ENCODE peak calls at places on chromosomes 4 and X, in eight cellular contexts. V is A549; C is CD8-positive, alpha-beta memory T cell; J is foreskin keratinocyte; R is breast epithelium; W is NT2/D1; S is psoas muscle; T is right lobe of liver. F is an unnamed sample. For H3K4me1, the result is how much of the 10 kb centered on the place peaks cover.

GRCh38 chr4:7095611-7096155 is 27.8 kb upstream of the GRPEL1 start:
- DNase-seq in V (no peak), C (no peak), J (no peak), R (no peak), W (no peak), S (no peak), T (no peak), F (no peak)

GRCh38 chrX:38806054-38806389 is 4.8 kb downstream of the MID1IP1 start:
- DNase-seq in V (peak), C (no peak), J (no peak), R (no peak), W (no peak), S (peak), T (peak), F (no peak)

GRCh38 chrX:152821145-152821765 is 9.3 kb downstream of the CETN2 start:
- DNase-seq in V (peak), C (no peak), J (peak), R (no peak), W (peak), S (no peak), T (peak), F (no peak)

GRCh38 chr4:53779025-53779424 is 187.7 kb upstream of the LNX1 start:
- DNase-seq in V (no peak), C (no peak), J (no peak), R (no peak), W (no peak), S (no peak), T (no peak), F (no peak)

GRCh38 chr4:43132010-43132582 is 239.6 kb downstream of the GRXCR1 start:
- DNase-seq in V (peak), C (no peak), J (peak), R (no peak), W (peak), S (peak), T (peak), F (peak)

GRCh38 chr4:65623509-65623908 is 46.8 kb downstream of the EPHA5 start:
- DNase-seq in V (no peak), C (no peak), J (peak), R (no peak), W (no peak), S (no peak), T (no peak), F (no peak)

GRCh38 chr4:179804440-179804839 is 2362.2 kb upstream of the AGA start:
- DNase-seq in V (no peak), C (no peak), J (no peak), R (no peak), W (no peak), S (no peak), T (no peak), F (no peak)

GRCh38 chr4:38114435-38114834 is 154.2 kb downstream of the PTTG2 start:
- DNase-seq in V (no peak), C (no peak), J (no peak), R (no peak), W (no peak), S (no peak), T (no peak), F (no peak)

GRCh38 chr4:175386776-175387507 is 425.1 kb downstream of the GPM6A start:
- DNase-seq in V (no peak), C (no peak), J (no peak), R (no peak), W (peak), S (no peak), T (no peak), F (no peak)

GRCh38 chr4:5707366-5708133 is 809 bp downstream of the EVC2 start:
- DNase-seq in V (no peak), C (no peak), J (no peak), R (no peak), W (no peak), S (no peak), T (no peak), F (no peak)

GRCh38 chr4:95190751-95191436 is 357.9 kb downstream of the UNC5C start:
- DNase-seq in V (no peak), C (no peak), J (peak), R (no peak), W (no peak), S (no peak), T (no peak), F (no peak)

GRCh38 chr4:142925161-142925560 is 79.1 kb upstream of the INPP4B start:
- DNase-seq in V (no peak), C (no peak), J (no peak), R (no peak), W (no peak), S (no peak), T (no peak), F (no peak)

GRCh38 chr4:176193126-176193525 is 2.3 kb downstream of the SPATA4 start:
- DNase-seq in V (no peak), C (no peak), J (peak), R (no peak), W (no peak), S (no peak), T (no peak), F (no peak)

GRCh38 chrX:133697656-133698055 is 282.4 kb upstream of the GPC4 start:
- DNase-seq in V (no peak), C (no peak), J (no peak), R (no peak), W (no peak), S (no peak), T (no peak), F (no peak)

GRCh38 chrX:133699023-133699728 is 283.9 kb upstream of the GPC4 start:
- DNase-seq in V (no peak), C (no peak), J (no peak), R (no peak), W (no peak), S (no peak), T (no peak), F (no peak)

GRCh38 chrX:133702230-133702629 is 283.2 kb downstream of the GPC3 start:
- DNase-seq in V (no peak), C (no peak), J (no peak), R (no peak), W (no peak), S (no peak), T (no peak), F (no peak)

DNA sequence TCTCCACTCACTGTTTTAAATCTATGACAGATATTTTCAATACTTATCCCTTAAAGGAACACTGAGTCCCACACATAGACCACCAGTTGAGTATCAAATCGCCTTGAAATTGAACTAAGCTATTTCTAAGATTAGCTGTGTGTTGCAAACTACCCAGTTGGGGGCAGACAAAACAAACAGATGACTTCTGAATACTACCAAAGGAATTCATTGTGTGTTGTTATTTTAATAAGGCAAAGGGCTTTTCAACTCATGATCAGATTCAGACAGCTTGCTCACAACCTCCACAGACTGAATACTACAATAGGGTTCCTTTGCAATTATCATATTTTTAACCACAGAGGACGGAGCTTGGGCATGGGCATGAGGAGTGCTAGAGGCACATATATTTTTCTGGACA is 283.0 kb upstream of the GPC4 start:
- DNase-seq in V (no peak), C (no peak), J (peak), R (no peak), W (no peak), S (no peak), T (no peak), F (no peak)
- H3K4me1 ChIP-seq in V (under half), C (under half), J (under half), R (under half), W (under half), S (under half), T (under half), F (under half)

GRCh38 chr4:77179512-77179911 is 22.5 kb downstream of the CCNG2 start:
- DNase-seq in V (no peak), C (no peak), J (no peak), R (no peak), W (no peak), S (no peak), T (no peak), F (no peak)
- H3K4me1 ChIP-seq in V (under half), C (under half), J (under half), R (under half), W (under half), S (under half), T (under half), F (under half)

DNA sequence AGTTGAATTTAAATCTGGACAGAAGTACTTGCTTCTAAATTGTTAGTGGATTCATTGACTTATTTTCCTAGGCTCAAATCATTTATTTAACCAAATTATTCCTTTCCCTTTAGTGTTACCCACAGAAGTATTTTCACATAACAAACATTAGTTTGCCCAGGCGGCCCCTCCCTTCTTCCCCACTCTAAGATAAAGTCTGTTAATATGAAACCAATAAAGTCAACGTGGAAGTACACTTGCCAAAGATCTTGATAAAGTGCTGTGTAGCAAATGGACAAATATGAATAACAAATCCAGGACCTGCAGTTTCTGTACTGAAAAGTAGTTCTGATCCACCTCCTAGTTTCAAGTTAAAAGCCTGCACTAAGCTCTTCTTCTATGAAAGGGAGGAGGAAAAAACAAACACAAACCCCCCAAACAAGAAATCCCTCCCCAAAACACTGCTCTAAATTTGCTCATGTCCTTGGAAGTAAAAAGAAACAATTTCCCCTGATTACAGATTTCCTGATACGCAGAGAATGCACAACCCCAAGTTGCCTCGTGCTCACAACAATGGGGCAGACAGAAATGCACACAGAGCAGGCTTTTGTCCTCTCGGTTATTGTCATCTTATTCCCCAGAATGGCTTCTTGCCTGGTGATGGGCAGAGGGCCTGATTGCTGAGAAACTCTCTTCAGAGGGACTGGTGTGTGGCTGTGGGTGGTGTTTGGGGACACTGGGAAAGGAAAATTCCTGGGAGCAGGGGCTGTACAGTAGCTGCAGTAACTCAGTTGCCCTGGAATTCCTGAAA is 23.2 kb downstream of the TMSB4X start:
- DNase-seq in V (no peak), C (no peak), J (no peak), R (no peak), W (no peak), S (no peak), T (no peak), F (no peak)
- H3K4me1 ChIP-seq in V (half or more), C (half or more), J (under half), R (under half), W (under half), S (under half), T (under half), F (half or more)

GRCh38 chr4:2689825-2690700 is 66.1 kb downstream of the TNIP2 start:
- DNase-seq in V (no peak), C (no peak), J (no peak), R (no peak), W (no peak), S (peak), T (no peak), F (no peak)

GRCh38 chr4:2691952-2692435 is 64.1 kb downstream of the TNIP2 start:
- DNase-seq in V (no peak), C (no peak), J (no peak), R (no peak), W (no peak), S (no peak), T (no peak), F (no peak)

GRCh38 chr4:2689114-2689513 is 67.0 kb downstream of the TNIP2 start:
- DNase-seq in V (no peak), C (no peak), J (no peak), R (no peak), W (no peak), S (no peak), T (no peak), F (no peak)

GRCh38 chr4:2688697-2689096 is 67.4 kb downstream of the TNIP2 start:
- DNase-seq in V (no peak), C (no peak), J (no peak), R (no peak), W (no peak), S (no peak), T (no peak), F (no peak)

DNA sequence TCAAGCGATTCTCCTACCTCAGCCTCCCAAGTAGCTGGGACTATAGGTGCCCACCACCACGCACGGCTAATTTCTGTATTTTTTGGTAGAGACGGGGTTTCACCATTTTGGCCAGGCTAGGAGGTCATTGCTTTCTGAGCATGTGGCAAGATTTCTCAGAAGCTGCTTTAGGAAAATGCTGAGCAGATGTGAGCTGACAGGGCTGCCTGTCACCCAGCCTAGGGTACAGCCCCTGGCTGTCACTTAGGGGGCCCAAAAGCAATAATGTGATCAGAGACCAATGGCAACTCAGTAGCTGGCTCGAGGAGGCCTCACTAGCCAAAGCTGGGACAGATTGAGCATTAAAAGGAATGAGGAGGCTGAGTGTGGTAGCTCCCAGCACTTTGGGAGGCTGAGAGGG is 64.8 kb downstream of the TNIP2 start:
- DNase-seq in V (no peak), C (no peak), J (no peak), R (no peak), W (no peak), S (no peak), T (no peak), F (no peak)
- H3K4me1 ChIP-seq in V (under half), C (under half), J (under half), R (under half), W (under half), S (under half), T (under half), F (under half)

GRCh38 chr4:123787710-123788109 is 391.1 kb downstream of the SPRY1 start:
- DNase-seq in V (no peak), C (no peak), J (no peak), R (no peak), W (no peak), S (no peak), T (no peak), F (no peak)

GRCh38 chr4:123786955-123787354 is 390.4 kb downstream of the SPRY1 start:
- DNase-seq in V (no peak), C (no peak), J (no peak), R (no peak), W (no peak), S (peak), T (no peak), F (no peak)

GRCh38 chr4:123785515-123785914 is 388.9 kb downstream of the SPRY1 start:
- DNase-seq in V (no peak), C (no peak), J (peak), R (no peak), W (peak), S (peak), T (no peak), F (no peak)

GRCh38 chr4:123784626-123785025 is 388.0 kb downstream of the SPRY1 start:
- DNase-seq in V (no peak), C (no peak), J (no peak), R (no peak), W (no peak), S (no peak), T (no peak), F (no peak)

DNA sequence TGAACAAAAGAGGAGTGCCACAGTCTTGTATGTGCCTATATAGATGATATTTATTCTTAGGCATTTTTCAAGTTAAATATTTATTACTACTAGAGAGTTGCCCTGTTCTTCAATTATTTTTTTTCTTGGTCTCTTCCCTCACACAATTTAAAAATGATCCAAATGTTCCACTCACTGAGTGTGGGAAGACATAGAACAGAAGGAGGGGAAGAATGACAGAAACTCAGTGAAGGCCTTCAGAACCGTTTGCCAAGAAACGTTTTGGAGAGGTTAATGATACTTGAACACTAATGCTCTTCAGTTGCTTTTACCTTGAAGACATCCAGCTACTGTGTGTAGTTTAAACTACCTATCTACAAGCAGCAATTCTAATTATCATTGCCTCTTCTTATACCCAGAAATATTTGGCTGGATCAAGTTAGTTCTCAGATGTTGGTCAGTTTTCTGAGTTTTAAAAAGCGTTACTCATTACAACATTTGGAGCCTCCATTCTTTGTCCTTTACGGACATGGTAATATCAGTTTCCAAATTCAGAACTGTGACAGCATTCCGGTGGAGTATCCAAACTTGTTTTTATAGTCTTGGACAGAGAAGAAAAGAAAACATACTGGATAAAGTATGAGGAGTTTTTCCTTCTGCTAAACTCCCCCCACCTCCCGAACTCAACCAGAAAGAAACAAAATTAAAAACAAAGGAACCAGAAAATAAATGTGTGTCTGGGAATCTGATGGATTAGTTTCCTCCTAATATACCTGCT is 389.7 kb downstream of the SPRY1 start:
- DNase-seq in V (no peak), C (no peak), J (no peak), R (no peak), W (no peak), S (no peak), T (no peak), F (no peak)
- H3K4me1 ChIP-seq in V (under half), C (under half), J (under half), R (under half), W (under half), S (under half), T (under half), F (under half)